ENCODE peak calls at places on chromosomes 6 and 20, in ten cellular contexts. U is CD4-positive, CD25-positive, alpha-beta regulatory T cell; T is CD4-positive, alpha-beta memory T cell; S is AG04450; H is GM06990; D is thoracic aorta; B is pancreas; J is coronary artery; X is AG09309; O is left lung. N is an unnamed sample.

GRCh38 chr6:95325858-95326257 is 251.5 kb upstream of the MANEA start:
- DNase-seq in X (no peak), B (no peak), D (no peak), T (no peak), H (no peak), O (no peak), U (no peak), S (no peak), J (no peak), N (no peak)

GRCh38 chr6:15986027-15986629 is 142.8 kb upstream of the MYLIP start:
- DNase-seq in J (no peak), O (no peak), U (no peak), B (no peak), X (no peak), D (no peak), T (no peak), S (no peak), H (no peak), N (no peak)

GRCh38 chr20:62961310-62961783 is 8.8 kb downstream of the SLC17A9 start:
- DNase-seq in X (no peak), S (no peak), B (no peak), O (peak; percentile 63), H (no peak), T (no peak), U (no peak), D (no peak), J (no peak), N (no peak)

GRCh38 chr6:127182501-127182900 is 64.0 kb downstream of the RSPO3 start:
- DNase-seq in X (peak; percentile 84), D (no peak), H (no peak), B (no peak), J (no peak), U (no peak), O (no peak), S (no peak), T (no peak), N (no peak)

GRCh38 chr6:25263602-25264001 is 15.6 kb upstream of the CARMIL1 start:
- DNase-seq in B (no peak), X (peak; percentile 80), S (no peak), O (no peak), J (no peak), H (no peak), D (no peak), U (no peak), T (no peak), N (peak; percentile 72)

GRCh38 chr20:23231561-23232218 is 118.9 kb upstream of the NXT1 start:
- DNase-seq in U (no peak), T (no peak), D (no peak), S (no peak), H (no peak), X (no peak), O (no peak), J (peak; percentile 64), B (no peak), N (no peak)

GRCh38 chr20:35664544-35665206 is at the start of the genes CPNE1 and RBM12:
- DNase-seq in D (peak; percentile 55), J (peak; percentile 95), S (peak; percentile 78), T (peak; percentile 95), H (peak; percentile 97), B (peak; percentile 93), O (peak; percentile 98), X (peak; percentile 74), U (peak; percentile 95), N (peak; percentile 85)

GRCh38 chr6:37083243-37084138 is 78.0 kb downstream of the FGD2 start:
- DNase-seq in X (peak; percentile 60), T (no peak), B (no peak), O (peak; percentile 90), J (no peak), H (no peak), D (no peak), U (no peak), S (no peak), N (no peak)

GRCh38 chr6:56279346-56280080 is 32.1 kb upstream of the COL21A1 start:
- DNase-seq in O (no peak), X (no peak), D (no peak), H (no peak), J (no peak), U (no peak), S (no peak), B (no peak), T (no peak), N (no peak)

GRCh38 chr6:579339-579738 is 77.6 kb downstream of the HUS1B start:
- DNase-seq in H (no peak), U (no peak), X (no peak), B (no peak), O (no peak), J (no peak), T (no peak), D (no peak), S (no peak), N (peak; percentile 45)

GRCh38 chr6:17850281-17850680 is 137.2 kb downstream of the KIF13A start:
- DNase-seq in B (no peak), H (no peak), D (no peak), X (no peak), S (no peak), T (no peak), U (no peak), O (no peak), J (no peak), N (no peak)

GRCh38 chr6:73339340-73339739 is 14.7 kb downstream of the DPPA5 start:
- DNase-seq in J (no peak), O (no peak), T (no peak), U (no peak), S (no peak), B (no peak), H (no peak), X (no peak), D (no peak), N (no peak)

GRCh38 chr6:47710295-47710694 is 11.9 kb downstream of the ADGRF4 start:
- DNase-seq in T (no peak), X (no peak), O (no peak), H (no peak), B (no peak), S (no peak), U (no peak), J (no peak), D (no peak), N (no peak)

GRCh38 chr6:13014551-13015378 is 298.2 kb downstream of the PHACTR1 start:
- DNase-seq in T (no peak), H (no peak), D (no peak), U (no peak), S (no peak), B (peak; percentile 62), X (no peak), J (no peak), O (peak; percentile 80), N (no peak)

GRCh38 chr6:13013681-13014550 is 297.3 kb downstream of the PHACTR1 start:
- DNase-seq in O (peak; percentile 84), J (no peak), T (no peak), S (no peak), X (no peak), B (peak; percentile 40), H (no peak), D (no peak), U (no peak), N (no peak)

GRCh38 chr6:13012977-13013680 is 296.6 kb downstream of the PHACTR1 start:
- DNase-seq in B (peak; percentile 84), O (peak; percentile 82), U (peak; percentile 26), D (no peak), H (no peak), T (no peak), S (no peak), J (no peak), X (no peak), N (no peak)

GRCh38 chr6:13012271-13012670 is 295.7 kb downstream of the PHACTR1 start:
- DNase-seq in D (no peak), O (no peak), B (peak; percentile 39), H (no peak), S (no peak), X (no peak), J (no peak), U (no peak), T (no peak), N (no peak)

GRCh38 chr6:13015379-13015681 is 298.8 kb downstream of the PHACTR1 start:
- DNase-seq in T (no peak), O (no peak), D (no peak), H (no peak), B (no peak), J (no peak), X (no peak), S (no peak), U (no peak), N (no peak)
- H3K4me3 ChIP-seq in T (no peak overlapping the region), O (peak overlapping the region; percentile 51), D (peak overlapping the region; percentile 73), H (no peak overlapping the region), B (no peak overlapping the region), J (no peak overlapping the region), X (no peak overlapping the region), S (no peak overlapping the region), U (no peak overlapping the region), N (no peak overlapping the region)

DNA sequence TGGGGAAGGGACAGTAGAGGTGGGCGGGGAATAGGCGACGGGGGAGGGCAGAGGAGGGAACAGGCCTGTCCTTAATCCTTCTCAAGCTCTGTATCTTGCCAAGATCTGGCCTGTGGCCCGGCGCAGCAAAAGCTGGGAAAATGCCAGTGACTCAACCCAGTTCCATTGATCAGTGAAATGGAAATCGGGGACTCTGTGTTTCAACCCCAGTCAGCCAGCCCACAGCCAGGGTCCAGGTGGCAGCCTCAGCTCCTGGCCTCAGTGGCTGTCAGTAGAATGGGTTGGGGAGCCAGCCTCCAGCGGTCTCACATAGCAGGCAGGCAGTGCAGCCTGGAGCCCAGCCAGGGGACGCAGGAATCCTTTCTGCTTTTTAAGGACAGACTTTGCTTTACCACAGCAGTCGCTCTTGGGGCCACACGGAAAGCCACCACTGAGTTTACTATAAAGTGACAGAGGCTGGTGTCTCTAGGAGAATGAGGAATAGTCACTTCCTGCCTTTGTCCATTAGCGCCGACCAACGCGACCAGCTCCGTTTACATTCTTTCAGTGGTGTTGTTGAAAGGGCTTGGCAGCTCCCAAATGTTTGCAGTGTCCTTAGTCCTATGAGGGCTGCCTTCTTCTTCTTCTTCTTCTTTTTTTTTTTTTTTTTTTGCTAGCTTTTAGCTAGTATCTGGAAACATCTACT is 128.1 kb downstream of the RIN2 start:
- DNase-seq in O (no peak), J (no peak), T (no peak), B (peak; percentile 58), D (no peak), U (no peak), H (no peak), S (no peak), X (no peak), N (peak; percentile 52)
- H3K4me3 ChIP-seq in O (peak overlapping the region; percentile 36), J (peak overlapping the region; percentile 59), T (no peak overlapping the region), B (no peak overlapping the region), D (peak overlapping the region; percentile 61), U (no peak overlapping the region), H (no peak overlapping the region), S (peak overlapping the region; percentile 61), X (no peak overlapping the region), N (peak overlapping the region; percentile 16)

GRCh38 chr6:138500045-138500665 is 861 bp upstream of the NHSL1 start:
- DNase-seq in X (no peak), J (no peak), H (no peak), O (no peak), B (no peak), T (no peak), S (no peak), U (no peak), D (no peak), N (no peak)
- H3K4me3 ChIP-seq in X (no peak overlapping the region), J (no peak overlapping the region), H (no peak overlapping the region), O (no peak overlapping the region), B (no peak overlapping the region), T (no peak overlapping the region), S (no peak overlapping the region), U (no peak overlapping the region), D (no peak overlapping the region), N (no peak overlapping the region)

DNA sequence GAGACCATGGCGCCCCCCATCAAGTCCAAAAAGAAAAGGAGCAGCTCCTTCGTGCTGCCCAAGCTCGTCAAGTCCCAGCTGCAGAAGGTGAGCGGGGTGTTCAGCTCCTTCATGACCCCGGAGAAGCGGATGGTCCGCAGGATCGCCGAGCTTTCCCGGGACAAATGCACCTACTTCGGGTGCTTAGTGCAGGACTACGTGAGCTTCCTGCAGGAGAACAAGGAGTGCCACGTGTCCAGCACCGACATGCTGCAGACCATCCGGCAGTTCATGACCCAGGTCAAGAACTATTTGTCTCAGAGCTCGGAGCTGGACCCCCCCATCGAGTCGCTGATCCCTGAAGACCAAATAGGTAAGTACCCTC is 41.7 kb upstream of the NAA20 start:
- DNase-seq in H (no peak), D (no peak), O (peak; percentile 74), B (peak; percentile 49), J (no peak), X (no peak), U (no peak), T (no peak), S (no peak), N (no peak)
- H3K4me3 ChIP-seq in H (no peak overlapping the region), D (peak overlapping the region; percentile 78), O (peak overlapping the region; percentile 56), B (peak overlapping the region; percentile 66), J (peak overlapping the region; percentile 75), X (peak overlapping the region; percentile 78), U (no peak overlapping the region), T (no peak overlapping the region), S (peak overlapping the region; percentile 99), N (peak overlapping the region; percentile 67)